ENCODE peak calls at places on chromosome 19, in six cellular contexts. B is AG10803, J is neural crest cell, C is NB4, O is neural progenitor cell, K is GM23338. Q is an unnamed sample.

GRCh38 chr19:30841934-30842333 is 469.8 kb downstream of the ZNF536 start:
- DNase-seq in O (no peak), J (no peak), B (no peak), K (no peak), C (no peak), Q (no peak)

GRCh38 chr19:28737021-28737525 is 475.9 kb downstream of the UQCRFS1 start:
- DNase-seq in K (peak), C (peak), O (peak), J (no peak), B (peak), Q (no peak)

GRCh38 chr19:51468545-51468920 is 9.8 kb upstream of the CEACAM18 start:
- DNase-seq in K (no peak), O (no peak), J (no peak), C (peak), B (no peak), Q (no peak)

GRCh38 chr19:58366576-58367430 is 4.3 kb upstream of the ZNF497 start:
- DNase-seq in C (peak), B (no peak), J (no peak), O (no peak), K (peak), Q (no peak)

GRCh38 chr19:50266041-50266440 is 62.6 kb downstream of the MYH14 start:
- DNase-seq in B (no peak), C (no peak), K (no peak), J (no peak), O (no peak), Q (no peak)

GRCh38 chr19:29260477-29261317 is 47.7 kb upstream of the UQCRFS1 start:
- DNase-seq in B (peak), K (peak), O (peak), J (peak), C (peak), Q (peak)

GRCh38 chr19:56101746-56102535 is 19.2 kb downstream of the ZNF787 start:
- DNase-seq in O (no peak), B (no peak), K (no peak), C (no peak), J (no peak), Q (no peak)

GRCh38 chr19:51354103-51354741 is 12.0 kb downstream of the ETFB start:
- DNase-seq in J (no peak), C (no peak), O (peak), B (no peak), K (no peak), Q (no peak)

GRCh38 chr19:801030-801860 is 4.0 kb downstream of the PTBP1 start:
- DNase-seq in C (no peak), K (peak), J (no peak), O (no peak), B (peak), Q (peak)

GRCh38 chr19:55614711-55615552 is 9.4 kb downstream of the ZNF784 start:
- DNase-seq in O (no peak), C (no peak), K (peak), J (no peak), B (no peak), Q (no peak)

GRCh38 chr19:39599116-39599515 is 3.2 kb upstream of the LGALS13 start:
- DNase-seq in J (peak), K (peak), B (peak), C (peak), O (peak), Q (peak)

GRCh38 chr19:7762719-7763293 is at the start of gene CLEC4M:
- DNase-seq in K (no peak), B (no peak), C (no peak), J (no peak), O (no peak), Q (no peak)

GRCh38 chr19:2819540-2820111 is at the start of gene ZNF554:
- DNase-seq in O (peak), B (peak), C (peak), J (peak), K (peak), Q (peak)

GRCh38 chr19:41299755-41300089 is 10.2 kb upstream of the CCDC97 start:
- DNase-seq in B (peak), O (no peak), J (no peak), K (no peak), C (no peak), Q (peak)

GRCh38 chr19:50657672-50658437 is 8.6 kb downstream of the C19orf81 start:
- DNase-seq in C (peak), J (peak), K (peak), O (peak), B (peak), Q (peak)

GRCh38 chr19:8526345-8527062 is 12.5 kb upstream of the ZNF414 start:
- DNase-seq in K (peak), O (peak), C (peak), J (peak), B (peak), Q (peak)

GRCh38 chr19:2804156-2805004 is 15.3 kb upstream of the ZNF554 start:
- DNase-seq in B (no peak), K (no peak), O (no peak), C (no peak), J (no peak), Q (no peak)

GRCh38 chr19:17020380-17020779 is 6.2 kb downstream of the CPAMD8 start:
- DNase-seq in C (no peak), K (no peak), B (no peak), O (no peak), J (no peak), Q (peak)

GRCh38 chr19:9785367-9786331 is 17.1 kb upstream of the ZNF846 start:
- DNase-seq in B (peak), J (peak), O (peak), C (peak), K (peak), Q (peak)

GRCh38 chr19:42069619-42070293 is at the start of gene GRIK5:
- DNase-seq in O (peak), C (no peak), J (no peak), B (no peak), K (peak), Q (no peak)

GRCh38 chr19:1106841-1107654 is 3.3 kb downstream of the GPX4 start:
- DNase-seq in K (peak), J (no peak), B (peak), C (peak), O (no peak), Q (peak)

GRCh38 chr19:2477732-2478191 is 1.8 kb downstream of the GADD45B start:
- DNase-seq in B (peak), C (peak), K (no peak), O (no peak), J (no peak), Q (peak)

GRCh38 chr19:50328257-50329145 is 676 bp downstream of the KCNC3 start:
- DNase-seq in J (no peak), K (peak), B (peak), O (peak), C (no peak), Q (no peak)

GRCh38 chr19:10654610-10655456 is 687 bp downstream of the ILF3 start:
- DNase-seq in B (peak), C (peak), J (peak), K (peak), O (peak), Q (peak)

GRCh38 chr19:49567722-49568454 is 12.5 kb downstream of the NOSIP start:
- DNase-seq in C (peak), B (peak), J (no peak), O (no peak), K (no peak), Q (no peak)

GRCh38 chr19:57099199-57099661 is 20.6 kb upstream of the USP29 start:
- DNase-seq in C (peak), O (peak), J (peak), B (peak), K (peak), Q (no peak)

GRCh38 chr19:53172892-53173291 is 14.0 kb upstream of the ZNF347 start:
- DNase-seq in C (no peak), B (no peak), O (no peak), J (no peak), K (no peak), Q (peak)

GRCh38 chr19:10517361-10517759 is at the start of gene S1PR5:
- DNase-seq in J (no peak), C (no peak), O (peak), K (peak), B (no peak), Q (no peak)

GRCh38 chr19:7533281-7533819 is 2.2 kb upstream of the PNPLA6 start:
- DNase-seq in O (peak), C (no peak), K (peak), J (no peak), B (peak), Q (peak)

GRCh38 chr19:6516018-6516658 is 14.0 kb upstream of the TUBB4A start:
- DNase-seq in K (peak), O (peak), C (peak), B (peak), J (peak), Q (peak)

GRCh38 chr19:8609210-8610040 is 1.1 kb downstream of the ADAMTS10 start:
- DNase-seq in C (peak), O (peak), K (peak), B (peak), J (peak), Q (no peak)

GRCh38 chr19:51702103-51702753 is 9.1 kb downstream of the SPACA6 start:
- DNase-seq in C (no peak), B (peak), O (peak), K (peak), J (no peak), Q (peak)

GRCh38 chr19:58553799-58554493 is 959 bp downstream of the CHMP2A start:
- DNase-seq in B (no peak), O (no peak), J (peak), K (no peak), C (peak), Q (no peak)

GRCh38 chr19:56538761-56539263 is at the start of gene ZFP28:
- DNase-seq in J (peak), B (no peak), K (peak), O (no peak), C (no peak), Q (no peak)

GRCh38 chr19:7159105-7159933 is 89.8 kb downstream of the ZNF557 start:
- DNase-seq in J (no peak), O (no peak), K (no peak), C (peak), B (peak), Q (peak)

GRCh38 chr19:32339988-32340874 is 5.2 kb upstream of the ZNF507 start:
- DNase-seq in O (peak), C (peak), J (peak), K (peak), B (peak), Q (peak)

GRCh38 chr19:32333227-32333626 is 12.2 kb upstream of the ZNF507 start:
- DNase-seq in J (no peak), C (no peak), O (no peak), B (no peak), K (no peak), Q (no peak)

GRCh38 chr19:32337176-32337808 is 8.1 kb upstream of the ZNF507 start:
- DNase-seq in J (no peak), K (no peak), B (peak), C (no peak), O (no peak), Q (no peak)

DNA sequence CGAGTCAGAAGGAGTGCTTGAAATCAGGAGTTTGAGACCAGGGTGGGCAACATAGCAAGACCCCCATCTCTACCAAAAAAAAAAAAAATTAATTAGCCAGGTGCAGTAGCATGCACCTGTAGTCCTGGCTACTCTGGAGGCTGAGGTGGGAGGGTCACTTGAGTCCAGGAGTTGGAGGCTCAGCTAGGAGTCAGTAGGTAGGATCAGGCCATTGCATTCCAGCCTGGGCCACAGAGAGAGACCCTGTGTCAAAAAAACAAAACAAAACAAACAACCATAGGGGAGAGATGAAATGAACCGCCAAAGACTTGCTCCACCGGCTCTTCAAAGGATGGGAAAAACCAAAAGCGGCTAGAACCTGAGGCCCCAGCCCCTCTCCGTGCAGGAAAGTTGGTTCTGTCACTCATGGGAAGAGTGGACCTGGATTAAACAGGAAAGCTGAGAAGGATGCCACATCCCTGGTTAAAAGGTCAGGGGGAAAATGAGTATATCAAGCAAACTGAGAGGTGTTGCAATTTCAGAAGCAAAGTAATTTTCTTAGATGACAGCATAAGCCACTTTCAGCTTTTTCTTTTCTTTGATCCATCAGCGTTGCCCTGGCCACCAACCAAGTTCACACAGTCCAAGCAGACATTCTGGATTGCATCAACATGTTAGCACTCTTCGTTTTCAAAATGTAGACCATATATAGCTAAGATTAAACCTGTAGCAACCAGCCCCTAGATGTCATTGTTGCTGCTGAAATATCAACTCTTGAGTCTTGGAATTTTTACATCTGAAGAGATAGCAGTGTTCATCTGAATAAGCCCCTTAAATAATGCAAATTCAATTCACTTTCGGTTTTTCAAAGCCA is 8.9 kb upstream of the ZNF507 start:
- DNase-seq in O (no peak), J (no peak), C (peak), K (no peak), B (peak), Q (no peak)
- TF ChIP-seq CTCF in O (no peak), J (no peak), C (no peak), K (no peak), B (peak), Q (no peak)

DNA sequence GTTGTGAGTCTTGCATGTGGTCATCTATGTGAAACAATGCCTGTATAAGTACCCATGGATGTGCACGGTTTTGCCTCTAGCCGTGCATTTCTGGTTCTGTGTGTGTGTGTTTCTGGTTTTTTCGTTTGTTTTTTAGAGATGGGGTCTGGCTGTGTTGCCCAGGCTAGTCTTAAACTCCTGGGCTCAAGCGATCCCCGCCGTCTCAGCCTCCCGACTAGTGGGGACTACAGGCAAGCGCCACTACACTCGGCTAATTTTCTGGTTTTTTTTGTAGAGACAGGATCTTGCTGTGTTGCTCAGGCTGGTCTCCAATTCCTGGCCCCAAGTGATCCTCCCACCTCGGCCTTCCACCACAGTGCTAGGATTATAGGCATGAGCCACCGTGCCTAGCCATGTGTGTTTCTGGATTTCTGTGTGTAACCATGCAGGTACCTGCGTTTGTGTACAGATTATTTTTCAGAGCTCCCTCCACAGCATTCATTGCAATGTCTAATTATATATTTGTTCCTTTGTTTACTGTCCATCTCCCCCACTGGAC is 15.9 kb upstream of the FOSB start:
- DNase-seq in J (no peak), C (no peak), K (no peak), O (no peak), B (no peak), Q (no peak)
- TF ChIP-seq CTCF in J (no peak), C (no peak), K (no peak), O (no peak), B (no peak), Q (no peak)

GRCh38 chr19:18311495-18311894 is 11.4 kb downstream of the LSM4 start:
- DNase-seq in C (no peak), J (no peak), K (no peak), O (no peak), B (no peak), Q (no peak)
- TF ChIP-seq CTCF in C (no peak), J (no peak), K (no peak), O (no peak), B (no peak), Q (no peak)

GRCh38 chr19:19663292-19664120 is at the start of gene ATP13A1:
- DNase-seq in J (peak), C (peak), K (peak), O (peak), B (peak), Q (peak)
- TF ChIP-seq CTCF in J (peak), C (peak), K (no peak), O (peak), B (peak), Q (no peak)

DNA sequence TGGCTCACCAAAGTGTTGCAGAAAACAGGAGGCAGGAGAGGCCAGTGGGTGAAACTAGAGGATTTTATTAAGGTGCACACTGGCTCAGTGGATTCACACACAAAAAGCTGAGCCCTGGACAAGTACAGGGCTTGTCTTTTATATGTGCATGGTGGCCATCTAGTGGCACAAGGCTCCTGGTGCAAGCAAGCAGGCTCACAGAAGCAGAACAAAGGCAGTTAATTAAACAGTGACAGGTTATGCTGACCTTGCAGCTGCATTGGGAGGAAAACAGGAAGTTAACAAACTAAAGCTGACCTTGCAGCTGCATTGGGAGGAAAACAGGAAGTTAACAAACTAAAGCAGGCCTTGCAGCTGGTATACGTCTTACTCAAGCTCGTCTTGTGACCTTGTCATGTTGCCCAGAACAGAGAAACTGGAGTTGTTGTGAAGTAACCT is 65.3 kb upstream of the ZNF681 start:
- DNase-seq in K (peak), J (no peak), C (peak), B (no peak), O (peak), Q (peak)
- TF ChIP-seq CTCF in K (peak), J (peak), C (peak), B (no peak), O (peak), Q (no peak)

GRCh38 chr19:47756627-47756929 is 11.2 kb downstream of the NOP53 start:
- DNase-seq in J (no peak), K (no peak), O (no peak), C (no peak), B (no peak), Q (no peak)

GRCh38 chr19:47752440-47753211 is 7.3 kb downstream of the NOP53 start:
- DNase-seq in O (no peak), B (no peak), C (no peak), J (no peak), K (no peak), Q (no peak)

GRCh38 chr19:47755065-47755761 is 9.9 kb downstream of the NOP53 start:
- DNase-seq in B (no peak), C (no peak), J (no peak), O (no peak), K (no peak), Q (no peak)

GRCh38 chr19:47755762-47756626 is 10.6 kb downstream of the NOP53 start:
- DNase-seq in O (no peak), B (no peak), J (no peak), K (no peak), C (peak), Q (no peak)

DNA sequence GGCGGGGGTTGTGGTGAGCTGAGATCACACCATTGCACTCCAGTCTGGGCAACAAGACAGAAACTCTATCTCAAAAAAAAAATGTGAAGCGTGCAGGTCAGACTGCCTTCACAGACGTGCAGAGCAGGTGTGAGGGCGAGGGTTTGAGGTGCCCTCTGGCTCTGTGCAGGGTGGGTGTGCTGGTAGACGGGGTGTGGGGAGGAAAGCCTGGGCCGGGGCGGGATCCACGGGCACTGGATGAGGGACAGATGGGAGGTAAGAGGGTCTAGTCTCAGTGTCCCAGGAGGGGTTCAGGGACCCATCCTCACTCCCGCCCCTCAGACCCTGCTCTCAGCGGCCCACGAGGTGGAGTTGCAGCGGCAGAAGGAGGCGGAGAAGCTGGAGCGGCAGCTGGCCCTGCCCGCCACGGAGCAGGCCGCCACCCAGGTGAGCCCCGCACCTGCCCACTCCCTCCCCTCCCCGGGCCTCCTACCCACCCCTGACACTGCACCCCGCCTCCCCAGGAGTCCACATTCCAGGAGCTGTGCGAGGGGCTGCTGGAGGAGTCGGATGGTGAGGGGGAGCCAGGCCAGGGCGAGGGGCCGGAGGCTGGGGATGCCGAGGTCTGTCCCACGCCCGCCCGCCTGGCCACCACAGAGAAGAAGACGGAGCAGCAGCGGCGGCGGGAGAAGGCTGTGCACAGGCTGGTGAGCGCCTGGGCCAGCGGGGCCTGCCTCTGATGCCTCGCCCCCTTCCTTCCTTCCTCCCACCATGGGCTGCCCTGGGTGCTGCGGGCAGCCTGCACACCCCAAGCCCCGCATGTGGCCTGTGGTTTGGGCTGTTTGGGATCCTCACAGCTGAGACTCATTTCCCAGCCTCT is 9.1 kb downstream of the NOP53 start:
- DNase-seq in J (no peak), C (no peak), B (no peak), O (no peak), K (no peak), Q (no peak)
- TF ChIP-seq CTCF in J (no peak), C (no peak), B (no peak), O (no peak), K (no peak), Q (no peak)

Q was measured in MCF 10A.